ENCODE peak calls at places on chromosomes 1 and 21, in eight cellular contexts. S is psoas muscle; U is sigmoid colon; N is CD8-positive, alpha-beta memory T cell; V is fibroblast of pulmonary artery; I is lower lobe of right lung; T is HFF-Myc; H is tibial artery. R is an unnamed sample.

GRCh38 chr1:208179303-208179702 is 64.9 kb downstream of the PLXNA2 start:
- DNase-seq in U (no peak), V (no peak), I (peak; percentile 57), S (no peak), N (no peak), T (no peak), H (no peak), R (no peak)

GRCh38 chr1:32997381-32997891 is 32.8 kb upstream of the RNF19B start:
- DNase-seq in V (peak; percentile 84), I (no peak), U (no peak), T (no peak), S (no peak), N (no peak), H (no peak), R (no peak)

GRCh38 chr1:204113900-204114299 is 37.9 kb downstream of the ETNK2 start:
- DNase-seq in V (peak; percentile 47), H (no peak), N (no peak), T (no peak), S (no peak), U (no peak), I (no peak), R (no peak)

GRCh38 chr1:234842726-234843641 is 233.0 kb upstream of the IRF2BP2 start:
- DNase-seq in V (no peak), T (no peak), U (no peak), H (no peak), I (no peak), S (peak; percentile 66), N (peak; percentile 39), R (no peak)

GRCh38 chr21:45600248-45600647 is 43.3 kb upstream of the PCBP3 start:
- DNase-seq in T (no peak), I (no peak), H (peak; percentile 24), S (no peak), V (no peak), N (no peak), U (no peak), R (no peak)

GRCh38 chr1:92808353-92808752 is 23.4 kb upstream of the EVI5 start:
- DNase-seq in T (no peak), V (no peak), U (no peak), S (no peak), H (no peak), I (no peak), N (no peak), R (no peak)

GRCh38 chr1:4692437-4692836 is 38.0 kb downstream of the AJAP1 start:
- DNase-seq in U (no peak), N (no peak), H (no peak), T (no peak), V (no peak), S (no peak), I (no peak), R (no peak)

GRCh38 chr1:246632584-246633168 is 66.4 kb downstream of the CNST start:
- DNase-seq in I (no peak), V (peak; percentile 48), U (no peak), S (no peak), H (no peak), N (no peak), T (peak; percentile 81), R (peak; percentile 57)

GRCh38 chr1:117034791-117035290 is 25.3 kb upstream of the TTF2 start:
- DNase-seq in H (no peak), U (no peak), S (no peak), T (no peak), V (no peak), N (no peak), I (no peak), R (no peak)

GRCh38 chr1:58451560-58452211 is 94.8 kb downstream of the OMA1 start:
- DNase-seq in S (no peak), I (no peak), U (no peak), H (no peak), V (no peak), N (no peak), T (no peak), R (no peak)

DNA sequence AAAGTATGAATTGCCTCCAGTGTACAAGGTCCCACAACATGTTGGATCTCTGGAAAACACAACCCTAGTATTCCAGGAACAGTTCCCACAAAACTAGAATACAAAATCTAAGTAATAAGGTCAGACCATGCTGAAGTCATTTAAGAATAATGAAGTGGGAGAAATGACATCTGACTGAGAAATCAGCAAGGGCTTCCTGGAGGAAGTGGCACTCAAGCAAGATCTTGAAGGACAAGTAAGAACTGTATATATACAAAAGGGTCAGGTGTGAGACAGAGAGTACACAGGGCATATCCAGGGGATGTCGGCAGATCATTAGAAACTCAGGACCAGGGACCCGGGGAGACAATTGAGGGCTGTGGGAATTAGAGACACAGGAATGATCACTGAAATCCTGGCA is 18.7 kb downstream of the MIS18A start:
- DNase-seq in H (no peak), U (no peak), V (no peak), S (no peak), N (no peak), T (no peak), I (no peak), R (no peak)
- H3K4me3 ChIP-seq in H (no peak overlapping the region), U (no peak overlapping the region), V (no peak overlapping the region), S (no peak overlapping the region), N (no peak overlapping the region), T (no peak overlapping the region), I (no peak overlapping the region), R (no peak overlapping the region)

GRCh38 chr1:3312310-3312734 is 142.1 kb upstream of the ARHGEF16 start:
- DNase-seq in N (no peak), T (no peak), S (no peak), U (no peak), V (no peak), I (no peak), H (peak; percentile 88), R (no peak)
- H3K4me3 ChIP-seq in N (no peak overlapping the region), T (no peak overlapping the region), S (no peak overlapping the region), U (no peak overlapping the region), V (no peak overlapping the region), I (no peak overlapping the region), H (peak overlapping the region; percentile 31), R (no peak overlapping the region)

DNA sequence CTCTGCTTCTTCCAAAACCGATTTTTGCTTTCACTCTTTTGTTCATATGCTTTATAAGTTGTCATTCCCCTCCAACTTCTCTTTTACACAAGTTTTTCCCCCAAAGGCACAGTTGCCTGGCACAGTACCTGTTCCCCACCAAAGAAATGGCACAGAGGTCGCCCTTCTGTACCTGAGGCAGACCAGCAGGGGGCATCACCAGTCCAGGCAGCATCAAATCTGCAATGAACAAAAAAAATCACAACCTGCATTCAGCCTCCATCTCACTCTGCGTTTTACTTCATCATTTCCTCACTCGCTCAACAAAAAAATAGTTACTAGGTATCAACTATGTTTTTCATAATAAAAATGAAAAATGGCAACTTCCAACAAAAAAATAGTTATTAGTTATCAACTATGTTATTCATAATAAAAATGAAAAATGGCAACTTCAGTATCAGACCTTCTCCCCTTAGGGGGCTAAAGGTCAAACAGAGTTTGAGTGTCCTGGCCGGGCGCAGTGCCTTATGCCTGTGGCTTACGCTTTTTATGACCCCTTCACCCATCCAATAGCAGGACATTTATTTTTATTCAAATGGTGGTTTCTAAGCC is 4.1 kb downstream of the EIF2D start:
- DNase-seq in V (peak; percentile 66), T (no peak), I (no peak), N (peak; percentile 34), S (no peak), H (no peak), U (no peak), R (no peak)
- H3K4me3 ChIP-seq in V (no peak overlapping the region), T (no peak overlapping the region), I (no peak overlapping the region), N (no peak overlapping the region), S (no peak overlapping the region), H (no peak overlapping the region), U (no peak overlapping the region), R (no peak overlapping the region)

GRCh38 chr1:8424539-8425116 is 106.7 kb downstream of the SLC45A1 start:
- DNase-seq in V (peak; percentile 41), T (no peak), S (peak; percentile 82), H (peak; percentile 82), U (peak; percentile 77), N (peak; percentile 19), I (peak; percentile 63), R (no peak)

GRCh38 chr1:8423702-8424538 is 106.0 kb downstream of the SLC45A1 start:
- DNase-seq in I (peak; percentile 62), T (no peak), U (peak; percentile 74), S (peak; percentile 74), H (peak; percentile 81), N (peak; percentile 33), V (peak; percentile 52), R (no peak)

GRCh38 chr1:8425781-8426161 is 107.9 kb downstream of the SLC45A1 start:
- DNase-seq in T (no peak), U (no peak), N (no peak), V (no peak), H (no peak), I (no peak), S (no peak), R (no peak)

GRCh38 chr1:8426996-8427395 is 109.1 kb downstream of the SLC45A1 start:
- DNase-seq in I (no peak), T (no peak), N (no peak), U (no peak), S (no peak), V (no peak), H (no peak), R (no peak)

DNA sequence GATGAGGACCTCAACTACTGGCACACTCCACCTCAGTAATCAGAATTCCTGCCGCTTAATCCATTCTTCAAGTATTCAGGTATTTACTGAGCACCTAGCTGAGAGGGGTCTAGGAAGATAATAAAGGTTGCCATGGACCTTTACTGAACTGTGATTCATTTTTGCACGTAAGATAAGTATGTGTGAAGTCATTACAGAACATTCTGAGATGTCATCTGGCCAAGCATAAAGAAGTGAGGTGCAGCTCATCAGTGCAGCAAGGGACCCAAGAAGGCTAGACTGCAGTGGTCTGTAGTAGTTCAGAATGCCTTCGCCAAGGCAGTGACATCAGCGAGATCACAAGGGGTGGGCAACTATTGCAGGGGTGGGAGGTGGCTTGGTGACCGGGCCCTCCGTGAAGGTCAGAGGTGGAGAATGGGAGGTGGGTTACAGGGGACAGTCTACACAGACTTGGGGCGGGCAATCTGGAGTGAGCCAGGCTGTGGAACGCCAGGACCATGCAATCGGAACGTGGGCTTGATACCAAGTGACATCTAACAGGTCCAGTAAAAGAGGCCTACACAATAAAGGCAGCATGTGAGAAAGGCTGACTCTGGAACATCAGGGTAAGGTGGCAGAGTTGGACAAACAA is 107.4 kb downstream of the SLC45A1 start:
- DNase-seq in T (no peak), S (peak; percentile 62), H (no peak), U (no peak), N (no peak), V (no peak), I (no peak), R (no peak)
- H3K4me3 ChIP-seq in T (no peak overlapping the region), S (peak overlapping the region; percentile 90), H (no peak overlapping the region), U (peak overlapping the region; percentile 96), N (peak overlapping the region; percentile 60), V (no peak overlapping the region), I (no peak overlapping the region), R (no peak overlapping the region)

DNA sequence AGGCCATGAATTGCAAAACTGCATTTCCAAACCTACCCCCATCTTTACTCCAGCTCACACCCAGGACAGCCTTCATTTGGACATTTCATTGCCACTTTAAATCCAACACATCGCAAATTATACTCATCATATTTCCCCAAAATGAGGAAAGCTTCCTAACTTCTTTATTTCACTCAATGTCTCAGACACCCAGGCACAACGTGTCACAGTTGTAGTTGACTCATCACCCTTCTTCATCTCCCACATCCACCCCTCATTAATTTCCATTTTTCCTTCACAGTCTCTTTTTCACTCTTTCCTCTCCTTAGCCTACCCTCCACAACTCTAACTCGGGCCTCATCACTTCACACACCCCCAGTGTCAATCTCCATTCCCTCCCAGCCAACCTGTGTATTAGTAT is 6.7 kb downstream of the OTUD7B start:
- DNase-seq in U (no peak), N (no peak), S (no peak), I (no peak), T (no peak), H (no peak), V (no peak), R (no peak)
- H3K4me3 ChIP-seq in U (no peak overlapping the region), N (no peak overlapping the region), S (no peak overlapping the region), I (no peak overlapping the region), T (no peak overlapping the region), H (no peak overlapping the region), V (no peak overlapping the region), R (no peak overlapping the region)

R was measured in AG04450.